ENCODE peak calls at places on chromosomes 6 and 20, in five cellular contexts. V is OCI-M1, T is adrenal gland, P is endothelial cell of umbilical vein, Z is cerebellar nuclear complex. W is an unnamed sample.
A peak's percentile ranks its signal among the peaks of the same experiment; 100 is the strongest.

GRCh38 chr6:154298297-154298696 is 58.3 kb downstream of the IPCEF1 start:
- DNase-seq in V (peak; percentile 33), T (no peak), P (peak; percentile 77), Z (no peak), W (peak; percentile 36)

GRCh38 chr20:46128310-46129151 is 10.4 kb downstream of the CD40 start:
- DNase-seq in V (peak; percentile 26), T (peak; percentile 29), P (peak; percentile 30), Z (no peak), W (no peak)

GRCh38 chr20:23179766-23180403 is 93.8 kb upstream of the CD93 start:
- DNase-seq in V (no peak), T (no peak), P (peak; percentile 49), Z (no peak), W (no peak)

GRCh38 chr6:129497591-129498555 is 212.1 kb downstream of the ARHGAP18 start:
- DNase-seq in V (peak; percentile 17), T (no peak), P (no peak), Z (no peak), W (no peak)

GRCh38 chr6:27136077-27136644 is 111.3 kb upstream of the PRSS16 start:
- DNase-seq in V (no peak), T (no peak), P (no peak), Z (no peak), W (no peak)

GRCh38 chr6:111938710-111939109 is 65.5 kb upstream of the FYN start:
- DNase-seq in V (no peak), T (no peak), P (peak; percentile 37), Z (no peak), W (no peak)

GRCh38 chr20:32431457-32431856 is 73.3 kb downstream of the ASXL1 start:
- DNase-seq in V (no peak), T (no peak), P (no peak), Z (no peak), W (no peak)

GRCh38 chr20:63618291-63618980 is 8.5 kb downstream of the GMEB2 start:
- DNase-seq in V (no peak), T (no peak), P (no peak), Z (no peak), W (no peak)

GRCh38 chr6:136989591-136990578 is 54.9 kb downstream of the IL20RA start:
- DNase-seq in V (no peak), T (no peak), P (no peak), Z (no peak), W (no peak)

GRCh38 chr6:56652994-56653393 is 10.3 kb upstream of the DST start:
- DNase-seq in V (no peak), T (no peak), P (peak; percentile 86), Z (no peak), W (no peak)

GRCh38 chr6:15062311-15063252 is 183.3 kb upstream of the JARID2 start:
- DNase-seq in V (peak; percentile 96), T (no peak), P (no peak), Z (no peak), W (peak; percentile 99)

GRCh38 chr20:35629432-35630145 is 14.0 kb downstream of the SPAG4 start:
- DNase-seq in V (no peak), T (no peak), P (no peak), Z (no peak), W (peak; percentile 62)

GRCh38 chr6:140623498-140623897 is 1249.0 kb upstream of the CITED2 start:
- DNase-seq in V (peak; percentile 37), T (no peak), P (peak; percentile 36), Z (no peak), W (peak; percentile 34)

GRCh38 chr6:118813795-118814194 is 80.2 kb upstream of the ASF1A start:
- DNase-seq in V (no peak), T (no peak), P (no peak), Z (no peak), W (peak; percentile 83)

GRCh38 chr6:72784581-72784980 is 162.7 kb downstream of the KCNQ5 start:
- DNase-seq in V (no peak), T (no peak), P (no peak), Z (no peak), W (no peak)

GRCh38 chr20:60060593-60060992 is 102.4 kb downstream of the CDH26 start:
- DNase-seq in V (no peak), T (no peak), P (no peak), Z (no peak), W (peak; percentile 29)

GRCh38 chr6:159279790-159280277 is 110.6 kb downstream of the FNDC1 start:
- DNase-seq in V (no peak), T (peak; percentile 20), P (no peak), Z (no peak), W (no peak)

GRCh38 chr6:12137480-12137879 is 125.4 kb downstream of the HIVEP1 start:
- DNase-seq in V (peak; percentile 73), T (peak; percentile 69), P (peak; percentile 71), Z (no peak), W (no peak)

GRCh38 chr20:11186301-11187008 is 512.7 kb upstream of the JAG1 start:
- DNase-seq in V (no peak), T (no peak), P (peak; percentile 75), Z (no peak), W (no peak)

GRCh38 chr20:5056801-5057599 is 55.7 kb upstream of the SLC23A2 start:
- DNase-seq in V (peak; percentile 95), T (peak; percentile 40), P (peak; percentile 23), Z (no peak), W (peak; percentile 95)

GRCh38 chr20:64165866-64166600 is 1.8 kb downstream of the MYT1 start:
- DNase-seq in V (no peak), T (no peak), P (no peak), Z (no peak), W (no peak)

GRCh38 chr6:25405442-25405841 is 126.3 kb downstream of the CARMIL1 start:
- DNase-seq in V (peak; percentile 59), T (no peak), P (no peak), Z (no peak), W (peak; percentile 73)

GRCh38 chr6:36443951-36444428 is 1.2 kb downstream of the KCTD20 start:
- DNase-seq in V (peak; percentile 75), T (no peak), P (peak; percentile 36), Z (no peak), W (no peak)

GRCh38 chr6:46347669-46348068 is 143.6 kb downstream of the RCAN2 start:
- DNase-seq in V (no peak), T (no peak), P (no peak), Z (no peak), W (no peak)

GRCh38 chr20:34639755-34640222 is 37.1 kb downstream of the PIGU start:
- DNase-seq in V (no peak), T (no peak), P (peak; percentile 9), Z (no peak), W (no peak)